ENCODE peak calls at places on chromosome 11, in four cellular contexts. V is heart left ventricle, N is GM23248, U is mesenchymal stem cell. D is an unnamed sample.

GRCh38 chr11:34366522-34366921 is 8.7 kb upstream of the ABTB2 start:
- DNase-seq in U (no peak), N (no peak), V (no peak), D (no peak)

GRCh38 chr11:44280257-44280656 is 29.7 kb downstream of the ALX4 start:
- DNase-seq in V (no peak), U (no peak), N (no peak), D (no peak)

GRCh38 chr11:75031224-75031753 is 42.6 kb downstream of the NEU3 start:
- DNase-seq in U (peak; percentile 94), N (peak; percentile 92), V (no peak), D (no peak)

GRCh38 chr11:34823197-34823596 is 93.0 kb downstream of the APIP start:
- DNase-seq in U (no peak), N (no peak), V (no peak), D (peak; percentile 23)

GRCh38 chr11:43523632-43524031 is 156.9 kb upstream of the HSD17B12 start:
- DNase-seq in N (no peak), U (no peak), V (no peak), D (no peak)

GRCh38 chr11:113615098-113615497 is 91.0 kb downstream of the TMPRSS5 start:
- DNase-seq in U (no peak), V (no peak), N (no peak), D (no peak)

GRCh38 chr11:75280227-75280671 is 39.7 kb downstream of the TPBGL start:
- DNase-seq in U (peak; percentile 77), N (peak; percentile 76), V (peak; percentile 82), D (peak; percentile 78)

GRCh38 chr11:9834281-9834680 is 170.4 kb downstream of the SWAP70 start:
- DNase-seq in N (no peak), V (no peak), U (peak; percentile 48), D (no peak)

GRCh38 chr11:68976563-68976962 is 4.2 kb downstream of the MRGPRD start:
- DNase-seq in U (no peak), V (no peak), N (no peak), D (peak; percentile 39)

GRCh38 chr11:26865703-26866102 is 128.2 kb upstream of the FIBIN start:
- DNase-seq in U (no peak), V (no peak), N (no peak), D (no peak)

GRCh38 chr11:35316161-35316560 is 103.2 kb downstream of the SLC1A2 start:
- DNase-seq in V (no peak), U (no peak), N (no peak), D (no peak)

GRCh38 chr11:58286249-58286648 is 18.2 kb upstream of the OR10W1 start:
- DNase-seq in V (no peak), N (peak; percentile 77), U (peak; percentile 5), D (no peak)

GRCh38 chr11:113613619-113614018 is 92.5 kb downstream of the TMPRSS5 start:
- DNase-seq in N (no peak), U (no peak), V (no peak), D (no peak)

GRCh38 chr11:21121991-21122390 is 452.6 kb downstream of the NELL1 start:
- DNase-seq in V (no peak), U (no peak), N (no peak), D (no peak)

GRCh38 chr11:22430286-22430685 is 92.1 kb downstream of the SLC17A6 start:
- DNase-seq in N (peak; percentile 23), U (no peak), V (no peak), D (no peak)

GRCh38 chr11:225734-226453 is 10.2 kb downstream of the SIRT3 start:
- DNase-seq in N (peak; percentile 62), U (peak; percentile 51), V (no peak), D (peak; percentile 17)

GRCh38 chr11:113351061-113351460 is 36.5 kb upstream of the ANKK1 start:
- DNase-seq in N (no peak), U (no peak), V (no peak), D (no peak)

GRCh38 chr11:133115099-133115498 is 417.2 kb downstream of the OPCML start:
- DNase-seq in V (no peak), U (no peak), N (no peak), D (no peak)

GRCh38 chr11:2768471-2769408 is 68.9 kb upstream of the KCNQ1OT1 start:
- DNase-seq in V (peak; percentile 28), U (peak; percentile 89), N (peak; percentile 89), D (peak; percentile 50)

GRCh38 chr11:17906436-17906835 is 106.4 kb downstream of the SERGEF start:
- DNase-seq in U (no peak), N (no peak), V (no peak), D (peak; percentile 59)

GRCh38 chr11:2994336-2994730 is 2.2 kb upstream of the NAP1L4 start:
- DNase-seq in V (no peak), N (no peak), U (no peak), D (no peak)

GRCh38 chr11:8019671-8020597 is 32.8 kb downstream of the EIF3F start:
- DNase-seq in U (peak; percentile 27), V (no peak), N (peak; percentile 91), D (no peak)

GRCh38 chr11:72742522-72743320 is 9.5 kb downstream of the ARAP1 start:
- DNase-seq in U (no peak), V (peak; percentile 26), N (no peak), D (no peak)

GRCh38 chr11:115324569-115325432 is 179.4 kb downstream of the CADM1 start:
- DNase-seq in N (peak; percentile 63), U (peak; percentile 75), V (no peak), D (no peak)

GRCh38 chr11:72223615-72224586 is 666 bp upstream of the INPPL1 start:
- DNase-seq in N (peak; percentile 83), U (peak; percentile 78), V (peak; percentile 89), D (no peak)

GRCh38 chr11:38305682-38306081 is 1707.6 kb upstream of the RAG2 start:
- DNase-seq in N (no peak), V (no peak), U (no peak), D (no peak)

GRCh38 chr11:38304926-38305325 is 1706.9 kb upstream of the RAG2 start:
- DNase-seq in U (no peak), V (no peak), N (no peak), D (no peak)

GRCh38 chr11:38302564-38302963 is 1704.5 kb upstream of the RAG2 start:
- DNase-seq in N (no peak), U (no peak), V (no peak), D (no peak)

DNA sequence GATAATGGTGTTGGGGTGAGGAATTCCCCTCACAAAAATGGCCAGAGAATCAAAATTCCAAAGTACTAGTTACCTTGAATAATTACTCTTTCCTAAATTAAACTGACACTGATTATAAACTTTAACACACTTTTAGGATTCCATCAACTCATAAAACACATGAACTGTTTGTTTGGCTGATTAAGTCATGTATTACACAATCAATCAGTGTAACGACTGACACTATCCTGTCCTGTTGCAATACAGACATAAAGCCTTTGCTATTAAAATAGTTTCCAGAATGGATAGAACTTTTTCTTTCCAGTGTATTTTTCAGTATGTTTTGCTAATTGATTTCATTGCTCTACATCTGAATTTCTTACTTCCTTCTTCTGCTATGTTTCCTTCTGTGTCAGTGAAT is 1709.4 kb upstream of the RAG2 start:
- DNase-seq in U (no peak), V (no peak), N (no peak), D (no peak)
- H3K36me3 ChIP-seq in U (no peaks in the 10 kb centered on the region), V (no peaks in the 10 kb centered on the region), N (no peaks in the 10 kb centered on the region), D (no peaks in the 10 kb centered on the region)

DNA sequence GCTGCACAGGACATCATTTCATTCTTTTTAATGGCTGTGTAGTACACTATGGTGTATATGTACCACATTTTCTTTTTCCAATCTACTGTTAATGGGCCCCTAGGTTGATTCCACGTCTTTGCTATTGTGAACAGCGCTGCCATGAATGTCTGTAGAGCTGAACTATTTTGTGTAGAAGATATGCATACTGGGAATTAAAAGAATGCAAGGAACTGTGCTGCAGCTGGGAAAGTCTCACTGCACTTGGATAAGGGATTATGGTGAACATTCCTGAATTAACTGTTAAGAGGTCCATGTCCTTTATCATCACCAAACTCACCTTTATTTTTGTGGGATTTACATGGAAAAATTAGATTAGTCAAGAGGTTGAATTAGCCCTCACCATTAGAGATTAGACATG is 224.7 kb downstream of the SNX19 start:
- DNase-seq in V (no peak), N (no peak), U (no peak), D (no peak)
- H3K36me3 ChIP-seq in V (no peaks in the 10 kb centered on the region), N (no peaks in the 10 kb centered on the region), U (no peaks in the 10 kb centered on the region), D (no peaks in the 10 kb centered on the region)

DNA sequence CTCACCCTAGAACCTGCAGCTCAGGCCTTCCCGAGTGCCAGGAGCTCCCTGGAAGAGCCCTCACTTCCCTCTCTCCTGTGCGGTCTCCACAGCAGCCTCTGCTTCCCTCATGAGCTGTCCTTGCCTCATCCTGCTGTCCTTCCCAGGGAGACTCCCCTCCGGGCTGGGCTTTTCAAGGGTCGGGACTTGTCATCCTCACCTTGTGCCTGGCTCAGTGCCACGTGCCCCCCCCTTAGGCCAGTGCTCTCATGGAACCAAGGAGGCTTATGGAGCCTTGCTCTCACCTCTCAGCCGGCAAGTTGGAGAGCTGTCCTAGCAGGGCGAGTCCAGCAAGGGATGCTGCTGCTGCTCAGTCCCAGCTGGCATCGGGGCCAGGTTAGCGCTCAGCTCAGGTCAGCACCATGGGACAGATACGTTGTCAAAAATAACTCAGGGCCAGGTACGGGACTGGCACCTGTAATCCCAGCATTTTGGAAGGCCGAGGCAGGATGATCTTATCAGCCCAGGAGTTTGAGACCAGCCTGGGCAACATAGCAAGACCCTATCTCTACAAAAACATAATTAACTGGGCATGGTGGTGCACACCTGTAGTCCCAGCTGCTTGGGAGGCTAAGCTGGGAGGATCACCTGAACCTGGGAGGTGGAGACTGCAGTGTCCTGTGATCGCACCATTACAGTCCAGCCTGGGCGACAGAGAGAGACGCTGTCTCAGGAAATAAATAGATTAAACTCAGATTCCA is 13.6 kb downstream of the CTTN start:
- DNase-seq in U (no peak), V (no peak), N (no peak), D (no peak)
- H3K36me3 ChIP-seq in U (peaks cover 98% of the 10 kb centered on the region), V (peaks cover 6% of the 10 kb centered on the region), N (peaks cover 78% of the 10 kb centered on the region), D (peaks cover 24% of the 10 kb centered on the region)

GRCh38 chr11:62592216-62592815 is 993 bp upstream of the TUT1 start:
- DNase-seq in V (no peak), N (no peak), U (no peak), D (no peak)
- H3K36me3 ChIP-seq in V (no peaks in the 10 kb centered on the region), N (peaks cover 12% of the 10 kb centered on the region), U (peaks cover 55% of the 10 kb centered on the region), D (peaks cover 10% of the 10 kb centered on the region)

GRCh38 chr11:126192386-126192785 is 19.1 kb downstream of the RPUSD4 start:
- DNase-seq in U (no peak), V (no peak), N (no peak), D (no peak)

GRCh38 chr11:126197277-126197939 is 14.0 kb downstream of the RPUSD4 start:
- DNase-seq in V (no peak), U (peak; percentile 54), N (peak; percentile 8), D (no peak)

GRCh38 chr11:126193038-126193478 is 18.4 kb downstream of the RPUSD4 start:
- DNase-seq in U (no peak), N (no peak), V (no peak), D (no peak)

GRCh38 chr11:126194121-126194543 is 17.3 kb downstream of the RPUSD4 start:
- DNase-seq in U (peak; percentile 51), N (peak; percentile 72), V (no peak), D (no peak)

DNA sequence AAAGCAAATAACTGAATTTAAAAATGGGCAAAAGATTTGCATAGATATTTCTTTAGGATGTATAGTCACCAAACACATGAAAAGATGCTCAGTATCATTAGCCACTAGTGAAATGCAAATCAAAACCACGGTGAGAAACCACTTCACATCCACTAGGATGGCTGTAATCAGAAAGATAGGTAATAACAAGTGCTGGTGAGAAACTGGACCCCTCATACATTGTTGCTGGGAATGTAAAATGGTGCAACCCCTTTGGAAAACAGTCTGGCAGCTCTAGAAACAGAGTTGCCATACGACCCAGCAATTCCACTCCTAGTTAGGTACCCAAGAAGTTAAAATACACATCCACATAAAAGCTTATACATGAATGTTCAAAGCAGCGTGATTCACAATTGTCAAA is 16.3 kb downstream of the RPUSD4 start:
- DNase-seq in V (no peak), N (no peak), U (no peak), D (no peak)
- H3K36me3 ChIP-seq in V (no peaks in the 10 kb centered on the region), N (peaks cover 10% of the 10 kb centered on the region), U (peaks cover 56% of the 10 kb centered on the region), D (no peaks in the 10 kb centered on the region)